ENCODE peak calls at places on chromosomes 11 and 22, in seven cellular contexts. D is osteoblast, M is mucosa of descending colon, U is uterus, C is endodermal cell, K is kidney epithelial cell, Y is pancreas. V is an unnamed sample.

GRCh38 chr11:70203749-70204465 is 811 bp downstream of the FADD start:
- DNase-seq in D (peak; percentile 97), M (peak; percentile 68), U (peak; percentile 55), C (no peak), K (peak; percentile 57), Y (peak; percentile 65), V (peak; percentile 67)

GRCh38 chr11:33700425-33701271 is at the start of gene C11orf91:
- DNase-seq in D (peak; percentile 97), M (peak; percentile 97), U (peak; percentile 96), C (peak; percentile 99), K (no peak), Y (peak; percentile 91), V (peak; percentile 95)

GRCh38 chr11:65446446-65447277 is 24.1 kb downstream of the NEAT1 start:
- DNase-seq in D (peak; percentile 75), M (no peak), U (peak; percentile 41), C (peak; percentile 52), K (no peak), Y (no peak), V (no peak)

GRCh38 chr11:59669611-59670009 is 773 bp upstream of the PATL1 start:
- DNase-seq in D (no peak), M (peak; percentile 69), U (peak; percentile 48), C (no peak), K (no peak), Y (no peak), V (peak; percentile 31)

GRCh38 chr22:42964994-42965699 is 49.8 kb downstream of the PACSIN2 start:
- DNase-seq in D (no peak), M (no peak), U (no peak), C (peak; percentile 78), K (peak; percentile 56), Y (no peak), V (no peak)

GRCh38 chr11:95231881-95232605 is 1.0 kb upstream of the SESN3 start:
- DNase-seq in D (peak; percentile 65), M (peak; percentile 89), U (peak; percentile 63), C (peak; percentile 88), K (peak; percentile 41), Y (peak; percentile 61), V (peak; percentile 59)

GRCh38 chr11:111303476-111303875 is 5.1 kb downstream of the POU2AF3 start:
- DNase-seq in D (peak; percentile 80), M (peak; percentile 56), U (no peak), C (no peak), K (no peak), Y (peak; percentile 63), V (no peak)

GRCh38 chr22:46244771-46245170 is 5.3 kb downstream of the CDPF1 start:
- DNase-seq in D (no peak), M (no peak), U (no peak), C (no peak), K (no peak), Y (no peak), V (no peak)

GRCh38 chr11:66082936-66083698 is 13.0 kb downstream of the PACS1 start:
- DNase-seq in D (no peak), M (no peak), U (no peak), C (no peak), K (no peak), Y (peak; percentile 48), V (no peak)

GRCh38 chr11:117723625-117724024 is 73.4 kb downstream of the DSCAML1 start:
- DNase-seq in D (no peak), M (no peak), U (peak; percentile 30), C (no peak), K (no peak), Y (no peak), V (no peak)

GRCh38 chr11:101478587-101479375 is 105.0 kb downstream of the TRPC6 start:
- DNase-seq in D (no peak), M (no peak), U (no peak), C (peak; percentile 60), K (no peak), Y (no peak), V (peak; percentile 84)

GRCh38 chr11:11027271-11027670 is 169.4 kb upstream of the ZBED5 start:
- DNase-seq in D (peak; percentile 93), M (no peak), U (no peak), C (no peak), K (no peak), Y (no peak), V (no peak)

GRCh38 chr11:10701982-10702381 is 8.4 kb upstream of the IRAG1 start:
- DNase-seq in D (no peak), M (no peak), U (no peak), C (no peak), K (no peak), Y (no peak), V (no peak)

GRCh38 chr11:93099811-93100210 is 98.0 kb downstream of the SLC36A4 start:
- DNase-seq in D (no peak), M (no peak), U (no peak), C (no peak), K (no peak), Y (no peak), V (no peak)

GRCh38 chr11:1012291-1012690 is 24.2 kb downstream of the MUC6 start:
- DNase-seq in D (no peak), M (no peak), U (no peak), C (no peak), K (no peak), Y (no peak), V (no peak)

GRCh38 chr11:71164186-71164585 is 88.2 kb downstream of the SHANK2 start:
- DNase-seq in D (no peak), M (no peak), U (no peak), C (peak; percentile 36), K (no peak), Y (no peak), V (no peak)

DNA sequence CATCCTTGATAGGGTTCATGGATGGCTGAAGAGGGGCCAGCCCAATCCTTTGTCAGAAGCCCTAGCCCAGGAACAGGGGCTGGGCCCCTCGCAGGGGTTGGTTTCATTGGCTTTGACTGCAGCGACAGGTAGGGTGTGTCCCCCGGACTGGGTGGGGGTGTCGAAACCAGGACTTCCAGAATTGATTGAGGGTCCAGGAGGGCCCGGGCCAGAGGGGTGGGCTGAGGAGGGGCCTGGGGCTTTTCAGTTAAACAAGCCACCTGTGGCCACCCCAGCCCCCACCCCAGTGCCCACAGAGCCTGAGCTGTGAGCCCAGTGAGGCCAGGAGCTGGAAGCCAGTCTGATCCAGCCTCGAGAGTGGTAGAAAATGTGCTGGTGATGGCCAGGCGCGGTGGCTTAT is 18.1 kb upstream of the PRR5 start:
- DNase-seq in D (no peak), M (no peak), U (no peak), C (no peak), K (no peak), Y (no peak), V (no peak)
- H3K36me3 ChIP-seq in D (no peaks in the 10 kb centered on the region), M (no peaks in the 10 kb centered on the region), U (no peaks in the 10 kb centered on the region), C (no peaks in the 10 kb centered on the region), K (no peaks in the 10 kb centered on the region), Y (no peaks in the 10 kb centered on the region), V (no peaks in the 10 kb centered on the region)

GRCh38 chr22:21623402-21623970 is 6.3 kb downstream of the YDJC start:
- DNase-seq in D (no peak), M (no peak), U (no peak), C (no peak), K (no peak), Y (no peak), V (no peak)

GRCh38 chr22:21626735-21627469 is 2.9 kb downstream of the YDJC start:
- DNase-seq in D (no peak), M (no peak), U (no peak), C (no peak), K (no peak), Y (no peak), V (no peak)

GRCh38 chr22:21624120-21624879 is 5.5 kb downstream of the YDJC start:
- DNase-seq in D (peak; percentile 84), M (no peak), U (no peak), C (peak; percentile 92), K (no peak), Y (peak; percentile 31), V (no peak)

GRCh38 chr22:21626073-21626734 is 3.6 kb downstream of the YDJC start:
- DNase-seq in D (no peak), M (no peak), U (no peak), C (no peak), K (no peak), Y (no peak), V (no peak)

GRCh38 chr22:21624880-21625791 is 4.7 kb downstream of the YDJC start:
- DNase-seq in D (peak; percentile 73), M (no peak), U (no peak), C (no peak), K (no peak), Y (no peak), V (no peak)
- H3K36me3 ChIP-seq in D (peaks cover 26% of the 10 kb centered on the region), M (no peaks in the 10 kb centered on the region), U (no peaks in the 10 kb centered on the region), C (peaks cover 46% of the 10 kb centered on the region), K (peaks cover 3% of the 10 kb centered on the region), Y (no peaks in the 10 kb centered on the region), V (no peaks in the 10 kb centered on the region)

GRCh38 chr22:36293606-36294292 is 40.8 kb downstream of the APOL1 start:
- DNase-seq in D (peak; percentile 69), M (peak; percentile 30), U (no peak), C (no peak), K (no peak), Y (no peak), V (no peak)

GRCh38 chr22:36294801-36295200 is 41.9 kb downstream of the APOL1 start:
- DNase-seq in D (peak; percentile 75), M (peak; percentile 50), U (no peak), C (no peak), K (no peak), Y (no peak), V (no peak)

GRCh38 chr22:36294293-36294620 is 41.3 kb downstream of the APOL1 start:
- DNase-seq in D (peak; percentile 65), M (no peak), U (no peak), C (no peak), K (no peak), Y (no peak), V (no peak)

GRCh38 chr22:36291831-36292740 is 39.2 kb downstream of the APOL1 start:
- DNase-seq in D (peak; percentile 82), M (peak; percentile 48), U (no peak), C (no peak), K (no peak), Y (no peak), V (no peak)

DNA sequence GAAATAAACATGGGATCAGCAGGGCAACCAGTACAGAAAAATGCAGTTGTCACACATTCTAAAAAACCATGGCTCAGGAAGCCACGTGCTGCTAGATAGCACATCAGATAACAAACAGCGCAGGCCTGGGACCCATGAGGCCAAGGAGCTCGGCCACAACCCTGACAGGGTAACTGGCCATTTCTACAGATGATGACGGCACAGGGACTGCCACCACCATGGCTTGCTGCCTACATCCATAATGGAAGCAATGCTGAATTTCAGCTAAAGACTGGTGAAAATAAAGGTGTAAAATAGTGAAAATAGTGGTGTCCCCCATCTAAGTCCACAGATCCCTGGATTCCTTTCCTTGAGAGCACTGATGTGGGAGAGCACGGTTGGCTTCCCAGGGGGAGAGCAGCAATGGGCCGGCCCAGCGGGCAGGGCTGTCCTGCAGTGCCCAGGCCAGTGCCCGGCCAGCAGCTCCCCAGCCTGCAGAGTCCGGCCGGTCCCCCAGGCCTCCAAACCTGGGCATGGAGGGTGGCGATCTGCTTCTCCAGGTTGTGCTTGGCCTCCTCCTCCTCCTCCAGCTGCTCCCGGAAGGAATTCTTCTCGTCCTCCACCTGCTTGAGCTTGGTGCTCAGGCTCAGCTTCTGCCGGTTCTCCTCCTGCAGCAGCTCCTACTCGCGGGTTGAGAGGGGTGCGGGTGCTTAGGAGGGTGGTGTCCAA is 40.0 kb downstream of the APOL1 start:
- DNase-seq in D (peak; percentile 82), M (peak; percentile 29), U (no peak), C (no peak), K (no peak), Y (no peak), V (no peak)
- H3K36me3 ChIP-seq in D (peaks cover 88% of the 10 kb centered on the region), M (peaks cover 71% of the 10 kb centered on the region), U (no peaks in the 10 kb centered on the region), C (peaks cover 86% of the 10 kb centered on the region), K (peaks cover 27% of the 10 kb centered on the region), Y (peaks cover 24% of the 10 kb centered on the region), V (peaks cover 48% of the 10 kb centered on the region)

GRCh38 chr11:72706579-72706978 is 32.4 kb upstream of the PDE2A start:
- DNase-seq in D (peak; percentile 65), M (no peak), U (no peak), C (no peak), K (no peak), Y (no peak), V (no peak)
- H3K36me3 ChIP-seq in D (peaks cover 39% of the 10 kb centered on the region), M (no peaks in the 10 kb centered on the region), U (no peaks in the 10 kb centered on the region), C (peaks cover 35% of the 10 kb centered on the region), K (no peaks in the 10 kb centered on the region), Y (peaks cover 5% of the 10 kb centered on the region), V (no peaks in the 10 kb centered on the region)